ENCODE peak calls at places on chromosomes 3 and 15, in five cellular contexts. F is neural progenitor cell, I is GM23338, U is HCT116, N is GM23248. L is an unnamed sample.

GRCh38 chr3:174342941-174343431 is 516.1 kb upstream of the NAALADL2 start:
- DNase-seq in I (no peak), U (no peak), F (no peak), N (peak), L (no peak)

GRCh38 chr3:131221731-131222130 is 159.8 kb upstream of the NUDT16 start:
- DNase-seq in N (peak), U (no peak), F (no peak), I (no peak), L (peak)

GRCh38 chr3:169104541-169104940 is 559.0 kb downstream of the MECOM start:
- DNase-seq in U (peak), N (peak), I (no peak), F (no peak), L (peak)

GRCh38 chr3:197476126-197476525 is 79.6 kb downstream of the BDH1 start:
- DNase-seq in U (no peak), N (no peak), I (no peak), F (no peak), L (peak)

GRCh38 chr15:79989682-79990081 is 18.7 kb upstream of the BCL2A1 start:
- DNase-seq in N (peak), U (no peak), F (no peak), I (no peak), L (no peak)

GRCh38 chr3:194395201-194395600 is 3.9 kb downstream of the GP5 start:
- DNase-seq in I (no peak), N (no peak), F (no peak), U (no peak), L (peak)

GRCh38 chr15:70236306-70237103 is 138.8 kb upstream of the TLE3 start:
- DNase-seq in U (no peak), N (peak), I (no peak), F (no peak), L (peak)

GRCh38 chr15:75203908-75204263 is 2.2 kb downstream of the C15orf39 start:
- DNase-seq in I (no peak), U (no peak), N (no peak), F (no peak), L (no peak)

GRCh38 chr3:45366305-45366704 is 22.1 kb upstream of the LARS2 start:
- DNase-seq in I (no peak), N (peak), U (no peak), F (no peak), L (no peak)

GRCh38 chr15:79942656-79943481 is 28.1 kb downstream of the BCL2A1 start:
- DNase-seq in N (peak), I (no peak), U (no peak), F (no peak), L (peak)

GRCh38 chr3:25728101-25728500 is 55.1 kb downstream of the NGLY1 start:
- DNase-seq in U (no peak), F (no peak), N (no peak), I (no peak), L (no peak)

GRCh38 chr3:99111235-99111634 is 209.7 kb upstream of the DCBLD2 start:
- DNase-seq in F (no peak), I (no peak), N (peak), U (no peak), L (peak)

GRCh38 chr3:82595530-82595929 is 834.1 kb upstream of the GBE1 start:
- DNase-seq in U (no peak), F (no peak), I (no peak), N (no peak), L (no peak)

GRCh38 chr15:40010681-40011080 is 28.3 kb downstream of the SRP14 start:
- DNase-seq in N (peak), U (no peak), F (peak), I (no peak), L (no peak)

GRCh38 chr15:45795487-45796069 is 160.7 kb downstream of the SQOR start:
- DNase-seq in F (peak), I (peak), U (peak), N (peak), L (peak)

GRCh38 chr3:194265505-194265892 is 85.6 kb downstream of the CPN2 start:
- DNase-seq in N (peak), I (no peak), F (peak), U (no peak), L (peak)

GRCh38 chr3:149902498-149903139 is 68.1 kb downstream of the PFN2 start:
- DNase-seq in F (no peak), U (no peak), I (no peak), N (peak), L (peak)

GRCh38 chr15:29035571-29036285 is 150.0 kb downstream of the APBA2 start:
- DNase-seq in F (no peak), I (no peak), N (no peak), U (no peak), L (no peak)

GRCh38 chr3:14761121-14761672 is 57.6 kb upstream of the FGD5 start:
- DNase-seq in N (no peak), F (no peak), U (no peak), I (peak), L (no peak)

GRCh38 chr15:91263632-91264477 is 163.8 kb downstream of the SV2B start:
- DNase-seq in U (no peak), I (no peak), F (no peak), N (peak), L (no peak)

GRCh38 chr15:65512807-65513416 is 4.6 kb downstream of the DPP8 start:
- DNase-seq in U (no peak), N (peak), F (no peak), I (no peak), L (no peak)

GRCh38 chr15:55240125-55240760 is 43.5 kb upstream of the RSL24D1 start:
- DNase-seq in F (no peak), U (no peak), N (no peak), I (no peak), L (no peak)

GRCh38 chr3:55702822-55703221 is 215.7 kb upstream of the WNT5A start:
- DNase-seq in I (no peak), N (no peak), U (no peak), F (no peak), L (no peak)

DNA sequence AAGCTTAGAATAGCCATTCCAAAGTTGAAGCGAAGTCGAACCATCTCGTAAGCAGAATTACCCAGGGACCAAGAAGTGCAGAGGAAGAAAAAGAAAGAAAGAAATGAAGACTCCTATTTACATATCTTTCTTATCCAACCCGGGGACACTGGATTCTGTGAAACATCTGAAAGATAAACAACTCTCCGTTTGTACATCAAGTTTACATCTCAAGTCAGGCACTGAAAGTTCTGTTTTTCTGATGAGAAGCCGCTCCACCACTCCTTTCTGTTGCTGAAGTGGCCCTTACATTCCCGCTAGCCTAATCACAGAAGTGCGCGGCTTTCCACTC is 268 bp upstream of the GANC start:
- DNase-seq in N (no peak), I (peak), F (no peak), U (no peak), L (no peak)
- H2AFZ ChIP-seq in N (peak), I (no peak), F (peak), U (no peak), L (peak)

DNA sequence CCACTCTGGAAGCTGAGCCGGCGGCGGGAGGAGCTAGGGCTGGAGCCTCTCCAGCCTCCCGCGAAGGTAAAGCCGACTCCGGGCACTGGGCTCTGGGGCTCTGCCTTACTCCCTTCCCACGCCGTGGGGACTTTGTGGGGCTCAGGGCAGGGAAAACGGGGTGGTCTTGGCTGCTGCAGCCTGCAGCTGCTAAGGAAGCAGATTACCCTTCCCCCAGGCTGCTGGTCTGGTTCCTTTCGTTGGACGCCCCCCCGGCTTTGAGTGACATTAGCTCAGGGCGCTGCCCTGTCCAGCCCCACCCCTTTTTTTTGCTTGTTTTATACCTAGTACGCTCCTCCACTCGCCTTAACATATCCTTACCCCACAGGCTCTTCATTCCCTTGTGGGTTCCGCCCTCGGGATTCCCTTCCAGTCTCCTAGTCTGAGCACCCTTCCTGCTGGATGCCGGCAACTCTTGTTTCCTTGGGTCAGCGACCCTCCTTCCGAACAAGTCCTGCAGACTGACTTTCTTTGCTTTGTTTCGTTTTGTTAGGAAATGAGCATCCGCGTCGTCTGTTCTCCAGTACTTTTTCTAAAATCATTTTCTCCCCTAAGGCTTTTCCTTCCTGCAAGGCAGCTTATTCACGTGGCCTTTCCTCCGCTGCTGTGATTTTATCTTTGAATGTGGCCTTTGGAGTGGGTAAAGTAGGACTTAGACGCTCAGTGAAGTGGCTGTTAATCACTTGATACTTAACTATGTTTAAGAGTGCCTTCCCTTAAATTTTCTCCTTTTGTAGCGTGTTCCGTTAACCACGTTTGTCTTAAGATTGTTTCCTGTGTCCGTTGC is 606 bp downstream of the DNAJC13 start:
- DNase-seq in I (peak), N (peak), U (no peak), F (peak), L (peak)
- TF ChIP-seq EZH2phosphoT487 in I (no peak), N (no peak), U (no peak), F (no peak), L (no peak)

DNA sequence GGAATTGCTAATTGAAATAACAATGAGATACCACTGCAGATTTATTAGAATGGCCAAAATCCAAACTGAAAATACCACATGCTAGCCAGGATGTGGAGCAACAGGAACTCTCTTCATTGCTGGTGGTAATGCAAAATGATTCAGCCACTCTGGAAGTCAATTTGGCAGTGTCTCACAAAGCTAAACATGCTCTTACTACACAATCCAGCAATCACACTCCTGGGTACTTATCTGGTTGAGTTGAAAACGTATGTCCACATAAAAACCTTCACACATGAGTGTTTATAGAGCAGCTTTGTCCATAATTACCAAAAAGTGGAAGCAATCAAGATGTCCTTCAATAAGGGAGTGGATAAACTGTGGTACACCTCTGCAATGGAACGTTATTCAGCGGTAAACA is 113.3 kb downstream of the SMAD6 start:
- DNase-seq in F (no peak), U (no peak), N (peak), I (no peak), L (peak)
- H2AFZ ChIP-seq in F (no peak), U (no peak), N (no peak), I (no peak), L (no peak)

GRCh38 chr15:48785195-48785594 is 25.7 kb downstream of the CEP152 start:
- DNase-seq in N (no peak), F (no peak), I (no peak), U (no peak), L (no peak)
- TF ChIP-seq EZH2phosphoT487 in N (no peak), F (no peak), I (no peak), U (no peak), L (no peak)

GRCh38 chr3:122200681-122201080 is 17.2 kb downstream of the CASR start:
- DNase-seq in I (no peak), F (no peak), N (no peak), U (no peak), L (no peak)

GRCh38 chr3:122199552-122199951 is 16.1 kb downstream of the CASR start:
- DNase-seq in F (no peak), I (no peak), U (no peak), N (no peak), L (no peak)
- H2AFZ ChIP-seq in F (no peak), I (no peak), U (no peak), N (no peak), L (no peak)

DNA sequence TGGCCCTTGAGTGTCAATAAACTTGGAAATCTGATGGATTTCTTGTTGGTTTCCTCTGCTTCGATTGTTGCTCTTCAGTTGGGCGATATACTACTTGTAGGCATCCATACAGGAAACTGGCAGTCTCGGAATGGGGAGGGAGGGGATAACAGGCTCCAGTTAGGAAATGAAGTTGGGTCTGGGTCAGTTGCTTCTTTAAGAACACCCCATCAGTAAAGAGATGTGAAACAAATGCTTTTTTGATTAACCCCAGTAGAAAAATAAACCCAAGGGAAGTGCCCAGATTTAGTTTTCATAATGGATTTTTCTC is 681 bp downstream of the CHMP2B start:
- DNase-seq in U (no peak), I (peak), N (no peak), F (no peak), L (no peak)
- TF ChIP-seq EZH2phosphoT487 in U (no peak), I (no peak), N (no peak), F (no peak), L (no peak)

DNA sequence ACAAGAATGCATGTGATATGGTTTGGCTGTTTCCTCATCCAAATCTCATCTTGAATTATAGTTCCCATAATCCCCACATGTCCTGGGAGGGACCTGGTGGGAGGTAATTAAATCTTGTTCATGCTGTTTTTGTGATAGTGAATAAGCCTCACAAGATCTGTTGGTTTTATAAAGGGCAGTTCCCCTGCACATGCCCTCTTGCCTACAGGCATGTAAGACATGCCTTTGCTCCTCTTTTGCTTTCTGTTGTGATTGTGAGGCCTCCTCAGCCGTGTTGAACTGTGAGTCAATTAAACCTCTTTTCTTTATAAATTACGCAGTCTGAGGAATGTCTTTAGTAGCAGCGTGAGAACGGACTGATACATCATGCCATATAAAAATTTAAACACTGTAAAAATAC is 1537.0 kb downstream of the OTOL1 start:
- DNase-seq in U (no peak), F (no peak), I (no peak), N (no peak), L (no peak)
- H2AFZ ChIP-seq in U (no peak), F (no peak), I (no peak), N (no peak), L (no peak)

GRCh38 chr15:62262305-62262941 is 97.3 kb upstream of the C2CD4B start:
- DNase-seq in I (peak), U (no peak), N (no peak), F (no peak), L (no peak)
- TF ChIP-seq EZH2phosphoT487 in I (no peak), U (no peak), N (no peak), F (no peak), L (no peak)

GRCh38 chr3:139238281-139239030 is 105.4 kb upstream of the MRPS22 start:
- DNase-seq in I (peak), N (peak), U (no peak), F (no peak), L (no peak)
- H2AFZ ChIP-seq in I (peak), N (peak), U (peak), F (peak), L (no peak)

GRCh38 chr3:80998022-80998421 is 763.4 kb downstream of the GBE1 start:
- DNase-seq in U (no peak), F (no peak), I (no peak), N (no peak), L (no peak)

GRCh38 chr3:80994767-80995166 is 766.7 kb downstream of the GBE1 start:
- DNase-seq in I (no peak), N (no peak), U (no peak), F (no peak), L (no peak)

GRCh38 chr3:80994085-80994665 is 767.3 kb downstream of the GBE1 start:
- DNase-seq in I (no peak), F (no peak), U (no peak), N (no peak), L (peak)

GRCh38 chr3:80999481-80999880 is 762.0 kb downstream of the GBE1 start:
- DNase-seq in N (no peak), U (no peak), F (no peak), I (no peak), L (no peak)

GRCh38 chr3:80997622-80998021 is 763.8 kb downstream of the GBE1 start:
- DNase-seq in U (no peak), N (no peak), F (no peak), I (no peak), L (no peak)
- TF ChIP-seq EZH2phosphoT487 in U (no peak), N (no peak), F (no peak), I (no peak), L (no peak)